ENCODE peak calls at places on chromosomes 2 and 18, in four cellular contexts. T is effector memory CD4-positive, alpha-beta T cell; O is HAP-1; V is tibial artery. K is an unnamed sample. For H3K4me1, the result is how much of the 10 kb centered on the place peaks cover.

GRCh38 chr2:10397297-10397875 is 50.7 kb downstream of the ODC1 start:
- DNase-seq in T (no peak), O (no peak), V (no peak), K (no peak)

GRCh38 chr2:102606353-102606752 is 13.0 kb upstream of the SLC9A2 start:
- DNase-seq in T (no peak), O (no peak), V (no peak), K (no peak)

GRCh38 chr2:239904496-239904895 is 120.6 kb downstream of the NDUFA10 start:
- DNase-seq in T (no peak), O (no peak), V (peak), K (no peak)

GRCh38 chr18:32469691-32470131 is 971 bp downstream of the GAREM1 start:
- DNase-seq in T (no peak), O (peak), V (no peak), K (no peak)

GRCh38 chr18:28124239-28125029 is 52.5 kb downstream of the CDH2 start:
- DNase-seq in T (no peak), O (no peak), V (no peak), K (no peak)

GRCh38 chr2:119371111-119371510 is 4.3 kb downstream of the DBI start:
- DNase-seq in T (no peak), O (no peak), V (no peak), K (no peak)

GRCh38 chr2:31334311-31335026 is 80.1 kb downstream of the XDH start:
- DNase-seq in T (no peak), O (no peak), V (no peak), K (no peak)

GRCh38 chr2:147663153-147663961 is 181.5 kb upstream of the ACVR2A start:
- DNase-seq in T (no peak), O (no peak), V (no peak), K (no peak)

GRCh38 chr2:28408764-28409599 is 16.3 kb downstream of the FOSL2 start:
- DNase-seq in T (peak), O (no peak), V (peak), K (peak)

GRCh38 chr2:233236820-233237589 is 14.5 kb upstream of the ATG16L1 start:
- DNase-seq in T (no peak), O (no peak), V (no peak), K (no peak)

DNA sequence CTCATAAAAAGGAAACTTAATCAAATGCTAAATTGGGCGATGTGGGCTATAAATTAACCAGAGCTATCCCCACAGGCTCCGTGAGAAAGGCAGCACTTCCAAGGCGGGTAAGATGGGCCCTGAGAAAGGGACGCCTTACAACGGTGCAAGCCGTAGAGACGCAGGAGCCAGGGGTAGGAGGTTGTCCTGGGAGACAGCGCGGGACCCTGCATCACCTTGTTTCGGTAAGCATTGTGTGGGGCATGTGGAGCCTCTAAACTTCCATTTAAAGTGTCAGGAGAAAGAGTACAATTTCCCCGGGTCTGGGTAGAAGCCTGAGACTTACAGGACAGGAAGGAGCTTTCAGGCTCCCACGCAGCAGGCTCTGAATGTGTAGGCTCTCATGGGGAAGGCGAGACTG is 1.2 kb upstream of the PER2 start:
- DNase-seq in T (no peak), O (no peak), V (peak), K (no peak)
- H3K4me1 ChIP-seq in T (under half), O (under half), V (under half), K (under half)

GRCh38 chr2:218327451-218327850 is 29.2 kb upstream of the CATIP start:
- DNase-seq in T (no peak), O (no peak), V (no peak), K (no peak)

GRCh38 chr2:218325566-218326160 is 31.0 kb upstream of the CATIP start:
- DNase-seq in T (no peak), O (peak), V (no peak), K (no peak)

GRCh38 chr2:218323526-218324472 is 31.5 kb upstream of the TMBIM1 start:
- DNase-seq in T (no peak), O (peak), V (no peak), K (no peak)

GRCh38 chr2:218328294-218328693 is 28.4 kb upstream of the CATIP start:
- DNase-seq in T (no peak), O (no peak), V (no peak), K (no peak)

DNA sequence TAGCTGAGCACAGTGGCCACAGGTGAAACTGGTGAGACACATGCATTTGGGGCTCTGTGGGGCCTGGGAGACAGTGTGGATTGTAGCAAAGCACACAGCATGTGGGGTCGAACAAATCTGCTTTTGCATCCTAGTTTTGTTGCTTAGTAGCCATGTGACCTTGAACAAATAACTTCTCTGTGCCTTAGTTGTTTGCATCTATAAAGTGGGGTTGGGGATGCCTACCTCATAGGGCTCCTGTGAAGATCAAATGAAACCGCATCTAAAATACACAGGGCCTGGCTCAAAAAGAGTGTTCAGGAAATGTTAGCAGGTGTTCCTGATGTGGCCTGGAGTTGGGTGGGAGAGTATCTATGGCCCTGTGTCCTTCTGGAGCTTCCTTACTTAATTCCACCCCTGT is 30.3 kb upstream of the CATIP start:
- DNase-seq in T (no peak), O (no peak), V (no peak), K (no peak)
- H3K4me1 ChIP-seq in T (under half), O (under half), V (under half), K (under half)

DNA sequence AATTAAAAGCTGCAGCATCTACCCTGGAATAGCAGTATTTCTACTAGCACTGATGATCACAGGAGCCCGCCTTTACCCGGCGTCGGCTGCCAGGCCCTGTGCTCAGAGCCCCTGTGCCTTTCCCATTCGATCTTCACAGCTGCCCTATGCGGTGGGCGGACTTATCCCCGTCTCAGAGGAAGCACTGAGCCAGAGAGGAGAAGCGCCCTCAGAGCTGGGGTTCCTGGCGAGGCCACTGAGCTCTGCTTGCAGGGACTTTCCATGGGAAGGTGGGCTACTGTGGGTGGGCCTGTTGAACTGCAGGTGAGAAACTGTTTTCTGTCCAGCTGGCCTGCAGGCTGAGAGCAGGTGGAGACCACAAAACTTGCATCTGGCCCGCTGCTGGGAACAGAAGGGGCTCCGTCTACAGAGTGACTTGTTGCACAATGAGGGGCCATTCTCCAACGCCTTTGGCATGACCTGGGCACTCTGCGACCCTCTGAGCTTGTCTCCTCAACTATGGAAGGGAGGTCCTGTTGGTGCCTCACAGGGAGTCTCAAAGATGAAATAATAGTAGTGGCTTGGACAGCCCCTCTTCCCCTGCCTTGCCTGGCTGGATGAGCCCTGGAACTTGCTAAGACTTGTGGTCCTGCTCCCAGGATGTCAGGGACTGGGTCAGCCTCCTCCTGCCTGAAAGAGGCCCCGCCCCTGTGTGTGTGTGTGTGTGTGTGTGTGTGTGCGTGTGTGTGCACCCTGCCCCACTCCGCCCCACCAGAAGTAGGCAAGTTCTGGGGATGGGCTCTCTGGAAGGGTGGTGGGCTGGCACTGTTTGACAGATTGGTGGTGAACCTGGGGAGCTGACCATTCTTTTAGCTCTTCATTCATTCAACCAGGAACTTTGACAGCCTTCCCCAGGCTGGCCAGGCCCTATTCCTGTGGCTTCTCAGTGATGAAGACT is 32.7 kb downstream of the GLI2 start:
- DNase-seq in T (no peak), O (no peak), V (no peak), K (no peak)
- H3K4me1 ChIP-seq in T (under half), O (under half), V (under half), K (under half)

DNA sequence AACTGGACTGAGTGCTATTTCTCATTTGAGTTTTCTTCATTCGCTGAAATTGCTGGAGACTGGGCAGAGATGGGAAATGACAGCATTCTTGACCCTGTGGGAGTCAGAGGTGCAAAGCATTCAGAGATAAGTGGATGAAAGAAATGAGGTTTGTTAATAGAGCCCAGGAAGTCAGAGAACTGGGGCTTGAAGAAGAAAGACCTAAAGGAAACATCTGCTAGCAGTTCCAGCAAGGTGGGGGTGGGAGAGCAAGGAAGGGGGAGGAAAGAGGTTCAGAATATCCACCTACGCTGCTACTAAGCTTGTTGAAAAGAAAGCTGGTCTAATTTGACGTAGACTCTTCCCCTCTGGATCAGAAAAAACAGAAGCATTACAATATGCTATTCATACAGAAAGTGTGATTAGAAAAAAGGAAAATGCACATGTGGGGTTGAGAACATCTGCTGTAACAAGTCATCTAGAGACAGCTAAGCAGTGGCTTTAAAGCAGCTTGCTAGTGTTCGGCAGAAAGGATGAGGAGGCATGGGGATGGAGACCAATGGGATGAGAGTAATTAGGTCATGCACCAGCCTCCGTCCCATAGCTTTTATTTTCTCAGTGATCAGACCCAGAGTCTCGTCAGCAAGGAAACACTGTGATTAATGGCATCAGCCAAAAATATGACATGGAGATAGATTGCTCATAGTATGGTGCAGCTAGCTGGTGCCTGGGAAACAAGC is 29.7 kb downstream of the NAB1 start:
- DNase-seq in T (no peak), O (no peak), V (no peak), K (no peak)
- H3K4me1 ChIP-seq in T (under half), O (under half), V (under half), K (under half)

GRCh38 chr2:219279151-219279915 is at the start of gene DNAJB2:
- DNase-seq in T (peak), O (peak), V (peak), K (peak)
- H3K4me1 ChIP-seq in T (under half), O (under half), V (under half), K (under half)

DNA sequence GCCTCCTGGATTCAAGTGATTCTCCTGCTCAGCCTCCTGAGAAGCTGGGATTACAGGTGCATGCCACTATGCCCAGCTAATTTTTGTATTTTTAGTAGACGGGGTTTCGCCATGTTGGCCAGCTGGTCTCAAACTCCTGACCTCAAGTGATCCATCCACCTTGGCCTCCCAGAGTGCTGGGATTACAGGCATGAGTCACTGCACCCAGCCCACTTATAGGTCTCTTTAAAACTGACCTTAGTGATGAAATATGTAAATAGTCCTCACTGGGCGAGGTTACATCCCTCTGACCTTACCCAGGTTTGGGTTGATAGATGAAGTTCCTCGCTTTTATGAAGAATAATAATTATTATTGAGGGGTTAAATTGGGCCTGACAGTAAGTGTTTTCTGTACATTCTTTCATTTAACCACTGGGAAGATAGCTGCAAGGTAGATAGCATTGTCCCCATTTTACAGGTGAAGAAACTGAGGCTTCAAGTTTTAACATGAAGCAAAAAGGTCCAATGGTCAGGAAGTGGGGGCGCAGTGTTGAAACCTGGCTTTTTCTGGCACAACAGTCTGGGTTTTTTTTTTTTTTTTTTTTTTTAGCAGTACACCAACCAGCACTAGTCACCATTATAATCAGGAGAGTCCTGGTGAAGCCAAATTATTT is 174.8 kb upstream of the EPAS1 start:
- DNase-seq in T (no peak), O (no peak), V (no peak), K (no peak)
- H3K4me1 ChIP-seq in T (under half), O (under half), V (under half), K (under half)

K was measured in CD8-positive, alpha-beta memory T cell.